ENCODE peak calls at places on chromosomes 5 and 9, in nine cellular contexts. T, S, B, D, Q, F, N, U and A are unnamed samples.

GRCh38 chr5:121668635-121669034 is 183.0 kb upstream of the FTMT start:
- DNase-seq in U (no peak), D (no peak), F (no peak), T (no peak), N (no peak), Q (no peak), S (peak), B (no peak), A (no peak)

GRCh38 chr5:80346055-80346454 is 26.3 kb downstream of the SPZ1 start:
- DNase-seq in S (peak), T (no peak), U (peak), B (peak), N (peak), F (no peak), D (no peak), Q (no peak), A (peak)

GRCh38 chr5:94872526-94872925 is 254.1 kb downstream of the SLF1 start:
- DNase-seq in Q (no peak), N (no peak), D (no peak), U (no peak), S (no peak), T (no peak), B (no peak), F (no peak), A (no peak)

GRCh38 chr5:148393390-148393741 is 9.6 kb downstream of the FBXO38 start:
- DNase-seq in F (no peak), B (no peak), S (no peak), N (no peak), T (no peak), U (no peak), Q (peak), D (no peak), A (no peak)

GRCh38 chr9:97633859-97634485 is 351 bp downstream of the NCBP1 start:
- DNase-seq in S (no peak), D (no peak), T (no peak), Q (peak), U (no peak), N (no peak), B (no peak), F (no peak), A (no peak)

GRCh38 chr9:127142291-127142690 is 19.9 kb upstream of the ANGPTL2 start:
- DNase-seq in T (no peak), Q (no peak), S (no peak), D (no peak), N (no peak), F (no peak), B (no peak), U (no peak), A (no peak)

GRCh38 chr5:80231243-80231642 is 24.6 kb downstream of the SERINC5 start:
- DNase-seq in T (no peak), Q (peak), U (no peak), F (peak), B (no peak), S (peak), D (no peak), N (no peak), A (no peak)

GRCh38 chr5:135386886-135387628 is 12.0 kb downstream of the MACROH2A1 start:
- DNase-seq in D (peak), F (peak), T (no peak), Q (peak), U (no peak), N (no peak), S (peak), B (no peak), A (no peak)

GRCh38 chr9:91162784-91163440 is 198.8 kb downstream of the AUH start:
- DNase-seq in Q (no peak), D (no peak), N (peak), B (no peak), T (no peak), U (peak), F (no peak), S (no peak), A (peak)

GRCh38 chr9:121350993-121351561 is 19.0 kb downstream of the STOM start:
- DNase-seq in Q (peak), N (no peak), D (peak), F (peak), B (no peak), U (no peak), T (peak), S (peak), A (no peak)

GRCh38 chr5:1718669-1719068 is 81.0 kb downstream of the MRPL36 start:
- DNase-seq in U (no peak), Q (no peak), N (no peak), S (peak), F (no peak), B (no peak), T (no peak), D (no peak), A (no peak)

GRCh38 chr5:124419531-124419930 is 326.9 kb downstream of the ZNF608 start:
- DNase-seq in D (no peak), N (no peak), F (no peak), B (no peak), U (no peak), Q (no peak), T (no peak), S (no peak), A (no peak)

GRCh38 chr5:179880066-179880650 is 21.5 kb upstream of the MRNIP start:
- DNase-seq in F (no peak), U (no peak), S (no peak), B (no peak), D (no peak), N (no peak), Q (no peak), T (no peak), A (no peak)

DNA sequence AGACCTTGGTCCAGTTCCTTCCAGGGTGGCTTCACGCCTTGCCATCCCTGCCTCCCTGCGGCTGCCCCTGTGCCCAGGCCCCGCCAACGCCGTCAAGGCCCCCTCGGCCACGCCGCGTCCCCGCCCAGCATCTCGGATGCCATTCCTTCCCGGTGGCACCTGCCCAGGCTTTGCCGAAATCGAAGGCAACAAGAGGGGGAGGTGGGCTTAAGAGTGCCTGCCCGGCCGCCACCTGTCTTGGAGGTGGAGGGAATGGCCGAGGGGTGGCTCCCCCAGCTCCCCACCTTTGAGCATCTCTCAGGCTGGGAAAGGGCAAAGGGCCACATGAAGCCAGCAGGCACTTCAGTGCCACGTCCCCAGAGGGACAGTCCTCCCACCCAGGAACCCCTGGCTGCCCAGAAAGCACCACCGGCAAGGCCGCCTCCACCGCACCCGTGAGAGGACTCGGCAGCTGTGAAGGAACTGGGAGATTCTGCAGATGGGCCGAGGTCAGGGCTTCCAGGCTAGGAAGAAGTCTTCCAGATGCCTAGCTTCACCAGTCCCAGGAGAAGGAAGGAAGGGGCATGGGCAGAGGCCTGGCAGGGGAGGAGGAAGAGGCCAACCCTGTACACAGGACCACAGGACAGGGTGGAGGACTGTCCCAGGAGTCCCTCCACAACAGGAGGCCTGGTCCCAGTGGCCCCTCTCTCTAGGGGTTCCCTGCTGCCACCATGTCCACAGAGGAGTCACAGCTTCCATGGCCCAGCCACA is 218.0 kb downstream of the FANCC start:
- DNase-seq in N (no peak), B (no peak), S (no peak), U (no peak), Q (no peak), D (no peak), T (no peak), F (no peak), A (no peak)
- TF ChIP-seq CTCF in N (no peak), B (no peak), S (no peak), U (no peak), Q (no peak), D (no peak), T (no peak), F (no peak), A (no peak)

DNA sequence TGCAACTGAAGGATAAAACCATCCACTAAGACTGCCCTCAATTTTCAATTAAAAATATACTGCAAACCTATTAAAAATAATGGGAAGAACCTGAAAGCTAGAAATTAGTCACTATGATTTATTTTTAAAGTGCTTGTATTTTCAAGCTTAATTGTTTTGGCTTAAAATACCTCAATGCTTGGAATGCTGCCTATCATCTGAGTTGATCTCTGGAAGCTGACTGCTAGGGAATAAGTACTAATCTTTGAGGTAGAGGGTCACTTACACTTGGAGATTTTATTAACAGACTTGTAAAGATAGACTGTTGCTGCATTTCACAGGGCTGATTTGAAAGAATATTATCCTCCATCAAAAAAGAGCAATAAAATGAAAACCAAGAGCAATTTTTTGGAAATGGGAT is 6.2 kb downstream of the PCSK1 start:
- DNase-seq in S (no peak), T (no peak), D (no peak), F (no peak), N (no peak), Q (no peak), B (no peak), U (no peak), A (no peak)
- TF ChIP-seq CTCF in S (no peak), T (no peak), D (no peak), F (no peak), N (no peak), Q (no peak), B (no peak), U (no peak), A (no peak)

GRCh38 chr9:76905984-76906861 is at the start of gene PRUNE2:
- DNase-seq in B (peak), T (peak), U (no peak), S (peak), N (peak), D (peak), Q (peak), F (peak), A (peak)
- TF ChIP-seq CTCF in B (no peak), T (no peak), U (no peak), S (no peak), N (no peak), D (no peak), Q (no peak), F (no peak), A (no peak)

GRCh38 chr5:38847549-38848341 is 1.9 kb downstream of the OSMR start:
- DNase-seq in D (no peak), N (no peak), Q (peak), S (no peak), B (no peak), T (no peak), F (no peak), U (no peak), A (no peak)
- TF ChIP-seq CTCF in D (no peak), N (no peak), Q (no peak), S (peak), B (no peak), T (no peak), F (no peak), U (no peak), A (no peak)